ENCODE peak calls at places on chromosomes 6 and 20, in five cellular contexts. H, I, W, S and B are unnamed samples.

GRCh38 chr6:34202329-34203201 is 34.1 kb upstream of the HMGA1 start:
- DNase-seq in H (no peak), I (no peak), W (no peak), S (peak), B (no peak)

GRCh38 chr20:62652051-62652893 is 10.0 kb downstream of the SLCO4A1 start:
- DNase-seq in H (peak), I (peak), W (peak), S (peak), B (no peak)

GRCh38 chr20:47785900-47786762 is 850 bp upstream of the SULF2 start:
- DNase-seq in H (peak), I (peak), W (no peak), S (peak), B (no peak)

GRCh38 chr20:49878977-49879376 is 36.4 kb downstream of the SPATA2 start:
- DNase-seq in H (no peak), I (no peak), W (no peak), S (no peak), B (no peak)

GRCh38 chr6:130183271-130184222 is 39.2 kb downstream of the SAMD3 start:
- DNase-seq in H (no peak), I (no peak), W (peak), S (no peak), B (no peak)

GRCh38 chr6:136726837-136727557 is 65.3 kb downstream of the MAP3K5 start:
- DNase-seq in H (no peak), I (no peak), W (no peak), S (no peak), B (peak)

GRCh38 chr20:17083738-17084137 is 143.1 kb upstream of the PCSK2 start:
- DNase-seq in H (no peak), I (peak), W (no peak), S (peak), B (no peak)

GRCh38 chr6:19734519-19734918 is 102.7 kb upstream of the ID4 start:
- DNase-seq in H (no peak), I (no peak), W (no peak), S (peak), B (no peak)

GRCh38 chr6:29419516-29419915 is 4.8 kb downstream of the OR12D1 start:
- DNase-seq in H (no peak), I (no peak), W (no peak), S (no peak), B (no peak)

GRCh38 chr6:17390276-17390675 is 3.1 kb upstream of the CAP2 start:
- DNase-seq in H (no peak), I (no peak), W (no peak), S (no peak), B (no peak)

GRCh38 chr6:117404548-117404947 is 21.2 kb downstream of the ROS1 start:
- DNase-seq in H (no peak), I (no peak), W (no peak), S (peak), B (no peak)

GRCh38 chr6:158799051-158799792 is 19.9 kb downstream of the EZR start:
- DNase-seq in H (no peak), I (peak), W (no peak), S (no peak), B (peak)

GRCh38 chr20:62929051-62929538 is 2.8 kb upstream of the DIDO1 start:
- DNase-seq in H (no peak), I (peak), W (peak), S (peak), B (no peak)

GRCh38 chr6:132505158-132505557 is 7.8 kb downstream of the STX7 start:
- DNase-seq in H (no peak), I (no peak), W (no peak), S (no peak), B (no peak)

GRCh38 chr6:121485359-121485809 is 49.9 kb downstream of the GJA1 start:
- DNase-seq in H (no peak), I (peak), W (no peak), S (peak), B (no peak)

GRCh38 chr20:32918296-32918695 is 59.6 kb downstream of the EFCAB8 start:
- DNase-seq in H (no peak), I (no peak), W (no peak), S (no peak), B (no peak)

GRCh38 chr6:79544939-79545450 is 7.8 kb upstream of the LCA5 start:
- DNase-seq in H (peak), I (peak), W (no peak), S (peak), B (peak)

GRCh38 chr20:59120491-59120890 is 43.1 kb upstream of the ZNF831 start:
- DNase-seq in H (no peak), I (no peak), W (no peak), S (no peak), B (no peak)

GRCh38 chr6:19925533-19925932 is 88.4 kb downstream of the ID4 start:
- DNase-seq in H (no peak), I (no peak), W (no peak), S (no peak), B (no peak)

GRCh38 chr6:163181666-163182180 is 232.8 kb upstream of the QKI start:
- DNase-seq in H (no peak), I (no peak), W (no peak), S (no peak), B (no peak)

GRCh38 chr20:48371211-48371610 is 456.6 kb downstream of the PREX1 start:
- DNase-seq in H (no peak), I (no peak), W (no peak), S (no peak), B (no peak)

GRCh38 chr20:44696315-44696714 is 18.9 kb upstream of the CCN5 start:
- DNase-seq in H (no peak), I (no peak), W (no peak), S (no peak), B (no peak)